ENCODE peak calls at places on chromosomes 3 and 15, in seven cellular contexts. One of them, this sample, is unnamed.

GRCh38 chr3:59894425-59895146 is 844.8 kb upstream of the CFAP20DC start:
- DNase-seq in K562: no peak
- DNase-seq in T-helper 1 cell: no peak
- DNase-seq in SK-N-SH: no peak
- DNase-seq in NCI-H1694 treated with DMSO at 0.1 percent for 48 hours: no peak
- DNase-seq in astrocyte of the spinal cord: no peak
- DNase-seq in T-helper 9 cell: no peak
- DNase-seq in this sample: no peak

GRCh38 chr3:102434715-102435114 is at the start of gene ZPLD1:
- DNase-seq in K562: no peak
- DNase-seq in astrocyte of the spinal cord: no peak
- DNase-seq in NCI-H1694 treated with DMSO at 0.1 percent for 48 hours: no peak
- DNase-seq in SK-N-SH: no peak
- DNase-seq in T-helper 9 cell: no peak
- DNase-seq in T-helper 1 cell: no peak
- DNase-seq in this sample: no peak

GRCh38 chr3:150022406-150023238 is 51.9 kb upstream of the PFN2 start:
- DNase-seq in astrocyte of the spinal cord: peak; percentile 7
- DNase-seq in NCI-H1694 treated with DMSO at 0.1 percent for 48 hours: no peak
- DNase-seq in SK-N-SH: no peak
- DNase-seq in T-helper 1 cell: no peak
- DNase-seq in K562: no peak
- DNase-seq in T-helper 9 cell: no peak
- DNase-seq in this sample: peak; percentile 31

GRCh38 chr3:161700998-161701397 is 204.4 kb downstream of the OTOL1 start:
- DNase-seq in NCI-H1694 treated with DMSO at 0.1 percent for 48 hours: no peak
- DNase-seq in T-helper 9 cell: no peak
- DNase-seq in T-helper 1 cell: no peak
- DNase-seq in SK-N-SH: no peak
- DNase-seq in astrocyte of the spinal cord: no peak
- DNase-seq in K562: no peak
- DNase-seq in this sample: no peak

GRCh38 chr3:10887015-10887414 is 71.0 kb downstream of the SLC6A11 start:
- DNase-seq in T-helper 9 cell: no peak
- DNase-seq in NCI-H1694 treated with DMSO at 0.1 percent for 48 hours: no peak
- DNase-seq in SK-N-SH: no peak
- DNase-seq in astrocyte of the spinal cord: no peak
- DNase-seq in T-helper 1 cell: no peak
- DNase-seq in K562: no peak
- DNase-seq in this sample: no peak

GRCh38 chr3:14329116-14329830 is 73.1 kb upstream of the SLC6A6 start:
- DNase-seq in T-helper 9 cell: no peak
- DNase-seq in NCI-H1694 treated with DMSO at 0.1 percent for 48 hours: no peak
- DNase-seq in SK-N-SH: no peak
- DNase-seq in K562: no peak
- DNase-seq in astrocyte of the spinal cord: peak; percentile 48
- DNase-seq in T-helper 1 cell: no peak
- DNase-seq in this sample: no peak

GRCh38 chr15:67063689-67064606 is 1.5 kb upstream of the SMAD3 start:
- DNase-seq in T-helper 1 cell: no peak
- DNase-seq in NCI-H1694 treated with DMSO at 0.1 percent for 48 hours: no peak
- DNase-seq in T-helper 9 cell: no peak
- DNase-seq in astrocyte of the spinal cord: peak; percentile 71
- DNase-seq in K562: peak; percentile 92
- DNase-seq in SK-N-SH: no peak
- DNase-seq in this sample: no peak

GRCh38 chr15:99086327-99086667 is 18.6 kb upstream of the SYNM start:
- DNase-seq in T-helper 9 cell: no peak
- DNase-seq in SK-N-SH: no peak
- DNase-seq in T-helper 1 cell: no peak
- DNase-seq in astrocyte of the spinal cord: no peak
- DNase-seq in K562: no peak
- DNase-seq in NCI-H1694 treated with DMSO at 0.1 percent for 48 hours: no peak
- DNase-seq in this sample: no peak

GRCh38 chr3:159045279-159045678 is 243.4 kb downstream of the MFSD1 start:
- DNase-seq in T-helper 1 cell: no peak
- DNase-seq in astrocyte of the spinal cord: no peak
- DNase-seq in K562: no peak
- DNase-seq in T-helper 9 cell: no peak
- DNase-seq in NCI-H1694 treated with DMSO at 0.1 percent for 48 hours: no peak
- DNase-seq in SK-N-SH: no peak
- DNase-seq in this sample: no peak

GRCh38 chr3:141525813-141526212 is 39.0 kb downstream of the RASA2 start:
- DNase-seq in NCI-H1694 treated with DMSO at 0.1 percent for 48 hours: no peak
- DNase-seq in SK-N-SH: no peak
- DNase-seq in K562: no peak
- DNase-seq in T-helper 1 cell: no peak
- DNase-seq in astrocyte of the spinal cord: no peak
- DNase-seq in T-helper 9 cell: no peak
- DNase-seq in this sample: no peak

GRCh38 chr3:157865449-157865862 is 240.8 kb downstream of the SHOX2 start:
- DNase-seq in K562: peak; percentile 76
- DNase-seq in T-helper 9 cell: no peak
- DNase-seq in T-helper 1 cell: no peak
- DNase-seq in astrocyte of the spinal cord: no peak
- DNase-seq in SK-N-SH: no peak
- DNase-seq in NCI-H1694 treated with DMSO at 0.1 percent for 48 hours: no peak
- DNase-seq in this sample: peak; percentile 8

GRCh38 chr3:64109438-64109837 is 86.1 kb upstream of the PSMD6 start:
- DNase-seq in SK-N-SH: no peak
- DNase-seq in T-helper 9 cell: no peak
- DNase-seq in astrocyte of the spinal cord: no peak
- DNase-seq in T-helper 1 cell: no peak
- DNase-seq in NCI-H1694 treated with DMSO at 0.1 percent for 48 hours: no peak
- DNase-seq in K562: no peak
- DNase-seq in this sample: no peak

GRCh38 chr3:102529452-102529851 is 94.6 kb downstream of the ZPLD1 start:
- DNase-seq in NCI-H1694 treated with DMSO at 0.1 percent for 48 hours: no peak
- DNase-seq in astrocyte of the spinal cord: peak; percentile 25
- DNase-seq in T-helper 1 cell: no peak
- DNase-seq in SK-N-SH: peak; percentile 5
- DNase-seq in K562: no peak
- DNase-seq in T-helper 9 cell: no peak
- DNase-seq in this sample: peak; percentile 27

GRCh38 chr15:65355983-65356353 is 21.8 kb downstream of the IGDCC3 start:
- DNase-seq in SK-N-SH: no peak
- DNase-seq in T-helper 9 cell: no peak
- DNase-seq in astrocyte of the spinal cord: no peak
- DNase-seq in NCI-H1694 treated with DMSO at 0.1 percent for 48 hours: no peak
- DNase-seq in T-helper 1 cell: no peak
- DNase-seq in K562: no peak
- DNase-seq in this sample: no peak

GRCh38 chr3:117128133-117128532 is 418.6 kb downstream of the TUSC7 start:
- DNase-seq in astrocyte of the spinal cord: no peak
- DNase-seq in K562: no peak
- DNase-seq in SK-N-SH: peak; percentile 15
- DNase-seq in T-helper 1 cell: no peak
- DNase-seq in T-helper 9 cell: no peak
- DNase-seq in NCI-H1694 treated with DMSO at 0.1 percent for 48 hours: no peak
- DNase-seq in this sample: no peak

GRCh38 chr3:100560426-100560825 is 49.0 kb upstream of the ADGRG7 start:
- DNase-seq in K562: no peak
- DNase-seq in NCI-H1694 treated with DMSO at 0.1 percent for 48 hours: no peak
- DNase-seq in T-helper 1 cell: no peak
- DNase-seq in SK-N-SH: no peak
- DNase-seq in astrocyte of the spinal cord: no peak
- DNase-seq in T-helper 9 cell: no peak
- DNase-seq in this sample: no peak

GRCh38 chr15:91885054-91885453 is 31.5 kb downstream of the SLCO3A1 start:
- DNase-seq in T-helper 9 cell: no peak
- DNase-seq in NCI-H1694 treated with DMSO at 0.1 percent for 48 hours: no peak
- DNase-seq in astrocyte of the spinal cord: no peak
- DNase-seq in K562: no peak
- DNase-seq in SK-N-SH: no peak
- DNase-seq in T-helper 1 cell: no peak
- DNase-seq in this sample: no peak

GRCh38 chr3:37743974-37744373 is 117.7 kb upstream of the CTDSPL start:
- DNase-seq in SK-N-SH: no peak
- DNase-seq in K562: no peak
- DNase-seq in T-helper 9 cell: no peak
- DNase-seq in astrocyte of the spinal cord: no peak
- DNase-seq in T-helper 1 cell: no peak
- DNase-seq in NCI-H1694 treated with DMSO at 0.1 percent for 48 hours: no peak
- DNase-seq in this sample: no peak

GRCh38 chr3:45311327-45311726 is 77.0 kb upstream of the LARS2 start:
- DNase-seq in T-helper 1 cell: no peak
- DNase-seq in NCI-H1694 treated with DMSO at 0.1 percent for 48 hours: no peak
- DNase-seq in K562: no peak
- DNase-seq in T-helper 9 cell: no peak
- DNase-seq in astrocyte of the spinal cord: no peak
- DNase-seq in SK-N-SH: no peak
- DNase-seq in this sample: no peak

GRCh38 chr3:112388972-112389371 is 56.0 kb downstream of the CD200 start:
- DNase-seq in astrocyte of the spinal cord: no peak
- DNase-seq in NCI-H1694 treated with DMSO at 0.1 percent for 48 hours: no peak
- DNase-seq in T-helper 1 cell: no peak
- DNase-seq in T-helper 9 cell: no peak
- DNase-seq in SK-N-SH: no peak
- DNase-seq in K562: no peak
- DNase-seq in this sample: no peak

GRCh38 chr3:62875103-62876002 is at the start of gene CADPS:
- DNase-seq in NCI-H1694 treated with DMSO at 0.1 percent for 48 hours: peak; percentile 2
- DNase-seq in SK-N-SH: peak; percentile 65
- DNase-seq in T-helper 9 cell: no peak
- DNase-seq in T-helper 1 cell: no peak
- DNase-seq in K562: no peak
- DNase-seq in astrocyte of the spinal cord: no peak
- DNase-seq in this sample: no peak

GRCh38 chr15:90934256-90934948 is 683 bp upstream of the UNC45A start:
- DNase-seq in K562: peak; percentile 88
- DNase-seq in SK-N-SH: peak; percentile 87
- DNase-seq in NCI-H1694 treated with DMSO at 0.1 percent for 48 hours: peak; percentile 69
- DNase-seq in T-helper 1 cell: peak; percentile 62
- DNase-seq in T-helper 9 cell: peak; percentile 74
- DNase-seq in astrocyte of the spinal cord: peak; percentile 82
- DNase-seq in this sample: peak; percentile 83

GRCh38 chr3:135994708-135995335 is 29.3 kb downstream of the PPP2R3A start:
- DNase-seq in NCI-H1694 treated with DMSO at 0.1 percent for 48 hours: no peak
- DNase-seq in T-helper 1 cell: no peak
- DNase-seq in SK-N-SH: peak; percentile 24
- DNase-seq in T-helper 9 cell: no peak
- DNase-seq in K562: no peak
- DNase-seq in astrocyte of the spinal cord: no peak
- DNase-seq in this sample: no peak

GRCh38 chr3:191484461-191484860 is 23.5 kb downstream of the PYDC2 start:
- DNase-seq in astrocyte of the spinal cord: no peak
- DNase-seq in NCI-H1694 treated with DMSO at 0.1 percent for 48 hours: no peak
- DNase-seq in T-helper 9 cell: no peak
- DNase-seq in T-helper 1 cell: no peak
- DNase-seq in K562: no peak
- DNase-seq in SK-N-SH: no peak
- DNase-seq in this sample: no peak

GRCh38 chr3:102259636-102260035 is 175.2 kb upstream of the ZPLD1 start:
- DNase-seq in K562: no peak
- DNase-seq in astrocyte of the spinal cord: no peak
- DNase-seq in NCI-H1694 treated with DMSO at 0.1 percent for 48 hours: no peak
- DNase-seq in SK-N-SH: no peak
- DNase-seq in T-helper 1 cell: no peak
- DNase-seq in T-helper 9 cell: no peak
- DNase-seq in this sample: no peak

GRCh38 chr15:73630030-73630429 is 3.2 kb downstream of the NPTN start:
- DNase-seq in T-helper 1 cell: no peak
- DNase-seq in astrocyte of the spinal cord: no peak
- DNase-seq in NCI-H1694 treated with DMSO at 0.1 percent for 48 hours: no peak
- DNase-seq in K562: no peak
- DNase-seq in SK-N-SH: no peak
- DNase-seq in T-helper 9 cell: no peak
- DNase-seq in this sample: no peak